ENCODE peak calls at places on chromosomes 5 and 9, in eight cellular contexts. P is M059J; V is AG20443; U is Kasumi-1; O is fibroblast of mammary gland; Y is heart right ventricle; Q is stimulated activated CD4-positive, alpha-beta T cell treated with anti-CD3 and anti-CD28 coated beads, Interleukin-1b, Interleukin-23, amount 100 ng/mL, for 24 hours; C is activated B cell treated with CpG ODN at 0.5 μM for 24 hours. R is an unnamed sample.
A peak's percentile ranks its signal among the peaks of the same experiment; 100 is the strongest.

GRCh38 chr5:151424892-151425523 is 22.4 kb upstream of the SLC36A1 start:
- DNase-seq in V (no peak), P (no peak), U (no peak), C (no peak), Q (no peak), Y (no peak), O (no peak), R (no peak)

GRCh38 chr9:134052941-134053340 is 14.9 kb downstream of the BRD3 start:
- DNase-seq in V (no peak), U (no peak), Q (no peak), Y (no peak), O (no peak), C (no peak), P (no peak), R (no peak)

GRCh38 chr5:78178356-78178755 is 116.1 kb downstream of the AP3B1 start:
- DNase-seq in O (no peak), U (no peak), C (no peak), Q (no peak), P (no peak), V (no peak), Y (no peak), R (no peak)

GRCh38 chr5:180557201-180557809 is 34.0 kb downstream of the SCGB3A1 start:
- DNase-seq in O (no peak), Q (no peak), V (no peak), U (no peak), P (peak; percentile 10), C (no peak), Y (no peak), R (no peak)

GRCh38 chr5:33401482-33402390 is 39.0 kb upstream of the TARS1 start:
- DNase-seq in P (peak; percentile 94), U (peak; percentile 4), C (no peak), V (peak; percentile 67), O (peak; percentile 68), Y (no peak), Q (no peak), R (no peak)

GRCh38 chr9:110919055-110919445 is 119.2 kb downstream of the LPAR1 start:
- DNase-seq in U (no peak), Q (no peak), C (no peak), O (no peak), Y (no peak), P (no peak), V (no peak), R (no peak)

GRCh38 chr5:111562566-111562965 is 50.2 kb upstream of the STARD4 start:
- DNase-seq in P (no peak), V (no peak), C (no peak), Q (no peak), Y (no peak), O (no peak), U (no peak), R (no peak)

GRCh38 chr5:117454716-117455212 is 880.1 kb upstream of the SEMA6A start:
- DNase-seq in Y (no peak), V (peak; percentile 7), O (peak; percentile 18), C (peak; percentile 30), U (peak; percentile 23), P (peak; percentile 1), Q (no peak), R (no peak)

GRCh38 chr5:172492097-172492840 is 37.9 kb upstream of the SH3PXD2B start:
- DNase-seq in V (no peak), C (no peak), P (no peak), Q (no peak), O (no peak), U (no peak), Y (no peak), R (no peak)

GRCh38 chr9:105401651-105402050 is 46.2 kb upstream of the FSD1L start:
- DNase-seq in U (no peak), Q (no peak), Y (no peak), C (no peak), V (peak; percentile 27), P (no peak), O (peak; percentile 45), R (no peak)

GRCh38 chr9:121638901-121639592 is 12.4 kb upstream of the DAB2IP start:
- DNase-seq in Y (no peak), C (no peak), U (no peak), Q (no peak), O (no peak), V (no peak), P (no peak), R (no peak)

GRCh38 chr5:36680066-36680465 is 73.7 kb downstream of the SLC1A3 start:
- DNase-seq in Q (no peak), C (no peak), V (no peak), U (no peak), O (no peak), P (no peak), Y (peak; percentile 40), R (no peak)

GRCh38 chr5:119070578-119070827 is 384 bp upstream of the DMXL1 start:
- DNase-seq in Q (no peak), Y (no peak), O (no peak), U (peak; percentile 99), V (peak; percentile 64), C (no peak), P (no peak), R (no peak)

GRCh38 chr5:72107874-72108199 is 562 bp downstream of the MAP1B start:
- DNase-seq in C (no peak), Y (no peak), Q (no peak), P (peak; percentile 61), U (no peak), V (peak; percentile 19), O (peak; percentile 28), R (peak; percentile 13)

GRCh38 chr5:169100735-169101075 is 200.2 kb downstream of the SLIT3 start:
- DNase-seq in Q (no peak), C (no peak), V (peak; percentile 83), P (peak; percentile 91), O (peak; percentile 63), U (no peak), Y (no peak), R (no peak)

GRCh38 chr5:87151547-87151946 is 116.1 kb upstream of the RASA1 start:
- DNase-seq in P (peak; percentile 93), C (no peak), Q (no peak), V (peak; percentile 49), O (peak; percentile 97), Y (no peak), U (peak; percentile 38), R (peak; percentile 5)

R was measured in foreskin melanocyte.